ENCODE peak calls at places on chromosome 1, in six cellular contexts. T, Y, O, S, L and P are unnamed samples.

GRCh38 chr1:9843576-9843945 is 19.8 kb upstream of the CLSTN1 start:
- DNase-seq in L (no peak), T (no peak), Y (no peak), S (no peak), O (no peak), P (no peak)

GRCh38 chr1:183966487-183966886 is 71.0 kb downstream of the COLGALT2 start:
- DNase-seq in O (no peak), Y (no peak), T (no peak), S (no peak), L (no peak), P (no peak)

GRCh38 chr1:247833601-247834000 is 8.1 kb downstream of the OR11L1 start:
- DNase-seq in L (no peak), T (no peak), Y (no peak), S (no peak), O (no peak), P (no peak)

GRCh38 chr1:7540816-7541215 is 230.3 kb upstream of the VAMP3 start:
- DNase-seq in L (no peak), O (no peak), T (no peak), Y (no peak), S (no peak), P (no peak)

GRCh38 chr1:20343149-20343936 is 52.7 kb downstream of the VWA5B1 start:
- DNase-seq in L (no peak), O (no peak), S (no peak), T (no peak), Y (peak), P (no peak)

GRCh38 chr1:116273042-116273783 is 99.8 kb upstream of the ATP1A1 start:
- DNase-seq in O (no peak), T (no peak), S (peak), L (no peak), Y (no peak), P (no peak)

GRCh38 chr1:228096416-228097332 is 6.5 kb downstream of the C1orf35 start:
- DNase-seq in O (no peak), L (no peak), T (no peak), Y (no peak), S (no peak), P (peak)

GRCh38 chr1:204369006-204369726 is 9.4 kb upstream of the PLEKHA6 start:
- DNase-seq in T (no peak), S (no peak), L (no peak), Y (no peak), O (peak), P (no peak)

GRCh38 chr1:113042336-113043143 is 30.5 kb upstream of the LRIG2 start:
- DNase-seq in T (peak), S (peak), L (no peak), O (peak), Y (peak), P (peak)

GRCh38 chr1:118100686-118101300 is 84.2 kb downstream of the SPAG17 start:
- DNase-seq in T (no peak), L (no peak), O (no peak), Y (no peak), S (no peak), P (no peak)

GRCh38 chr1:109502368-109502851 is 7.1 kb downstream of the AMIGO1 start:
- DNase-seq in Y (no peak), T (no peak), O (no peak), S (no peak), L (no peak), P (no peak)

GRCh38 chr1:115228191-115228590 is 109.9 kb downstream of the NGF start:
- DNase-seq in Y (no peak), L (no peak), O (no peak), T (no peak), S (no peak), P (no peak)

GRCh38 chr1:221706862-221707582 is 34.9 kb downstream of the DUSP10 start:
- DNase-seq in Y (no peak), T (no peak), L (no peak), O (no peak), S (no peak), P (peak)

GRCh38 chr1:221708987-221709386 is 32.9 kb downstream of the DUSP10 start:
- DNase-seq in O (peak), Y (no peak), S (peak), L (no peak), T (peak), P (peak)

GRCh38 chr1:221706191-221706590 is 35.7 kb downstream of the DUSP10 start:
- DNase-seq in Y (no peak), L (no peak), S (no peak), T (no peak), O (no peak), P (no peak)

GRCh38 chr1:221709854-221710253 is 32.0 kb downstream of the DUSP10 start:
- DNase-seq in L (no peak), S (no peak), T (no peak), Y (no peak), O (no peak), P (no peak)

GRCh38 chr1:221708076-221708571 is 33.8 kb downstream of the DUSP10 start:
- DNase-seq in S (no peak), Y (peak), T (no peak), O (no peak), L (peak), P (peak)
- TF ChIP-seq POLR2A in S (no peak), Y (no peak), T (no peak), O (no peak), L (no peak), P (no peak)

DNA sequence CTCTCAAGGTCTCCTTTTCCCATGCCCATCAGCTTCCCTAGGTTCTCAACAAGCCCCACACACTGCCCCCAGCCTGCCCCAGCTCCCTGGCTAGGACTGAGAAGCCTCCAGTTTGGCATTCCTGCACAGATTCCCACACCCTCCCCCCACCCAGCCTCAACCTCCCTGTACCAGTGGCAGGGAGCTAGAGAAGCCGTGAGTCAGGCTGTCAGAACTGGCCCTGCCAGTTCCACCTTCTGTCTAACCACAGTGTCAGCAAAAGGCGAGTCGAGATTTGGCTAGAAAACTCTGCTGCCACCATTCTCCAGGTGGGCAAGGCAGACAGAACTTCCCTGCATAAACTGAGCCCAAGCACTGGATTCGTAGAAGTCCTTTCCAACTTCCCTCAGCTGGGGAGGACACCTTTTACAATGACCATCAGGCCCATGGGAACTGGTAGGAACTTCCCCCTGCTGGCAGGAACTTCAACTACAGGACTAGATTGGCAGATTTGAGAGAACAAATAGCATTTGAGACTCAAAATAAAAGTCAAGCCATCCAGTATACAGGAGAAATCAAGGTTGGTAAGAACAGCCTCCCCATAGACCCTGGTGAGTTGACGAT is 31.0 kb downstream of the TNNT2 start:
- DNase-seq in L (no peak), Y (peak), S (peak), O (peak), T (peak), P (peak)
- TF ChIP-seq CTCF in L (peak), Y (peak), S (peak), O (peak), T (peak), P (peak)

GRCh38 chr1:44924835-44925464 is 61.4 kb downstream of the EIF2B3 start:
- DNase-seq in Y (no peak), T (peak), L (no peak), O (peak), S (peak), P (peak)
- TF ChIP-seq MYC in Y (no peak), T (no peak), L (no peak), O (no peak), S (no peak), P (no peak)

GRCh38 chr1:63328140-63328521 is 5.8 kb downstream of the FOXD3 start:
- DNase-seq in Y (no peak), T (no peak), O (no peak), L (no peak), S (no peak), P (no peak)
- TF ChIP-seq POLR2A in Y (no peak), T (no peak), O (no peak), L (no peak), S (no peak), P (no peak)

GRCh38 chr1:38873027-38873969 is at the start of gene MYCBP:
- DNase-seq in S (peak), L (peak), T (peak), Y (peak), O (peak), P (peak)
- TF ChIP-seq CTCF in S (peak), L (no peak), T (no peak), Y (no peak), O (no peak), P (no peak)

DNA sequence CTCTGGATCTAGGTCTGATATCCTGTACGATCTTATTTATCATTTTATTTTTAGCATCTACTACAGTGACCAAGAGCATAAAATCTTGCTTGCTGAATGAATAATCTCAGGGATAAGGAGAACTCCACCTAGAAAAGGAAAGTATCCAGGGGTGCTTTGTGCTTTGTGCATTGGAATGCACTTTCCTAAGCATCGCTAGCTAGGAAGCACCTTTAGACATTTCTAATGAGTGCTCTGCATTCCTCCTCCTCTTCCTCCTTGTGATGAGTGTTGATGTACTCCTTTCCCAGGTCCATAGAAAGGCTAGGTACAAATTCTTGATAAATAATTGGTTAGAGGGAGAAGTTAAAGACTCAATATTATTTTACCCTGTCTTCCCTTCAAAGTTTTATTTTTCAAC is 31.4 kb downstream of the TCEANC2 start:
- DNase-seq in O (no peak), L (no peak), Y (no peak), T (no peak), S (no peak), P (no peak)
- TF ChIP-seq MYC in O (no peak), L (no peak), Y (no peak), T (no peak), S (no peak), P (no peak)

GRCh38 chr1:89620664-89621063 is 12.3 kb upstream of the LRRC8C start:
- DNase-seq in T (no peak), Y (no peak), O (no peak), L (no peak), S (no peak), P (no peak)

GRCh38 chr1:89627596-89627962 is 5.3 kb upstream of the LRRC8C start:
- DNase-seq in Y (no peak), S (peak), T (no peak), O (no peak), L (no peak), P (no peak)

GRCh38 chr1:89624715-89625323 is 8.1 kb upstream of the LRRC8C start:
- DNase-seq in T (no peak), O (no peak), Y (no peak), L (no peak), S (no peak), P (no peak)

GRCh38 chr1:89622895-89623294 is 10.0 kb upstream of the LRRC8C start:
- DNase-seq in S (no peak), L (no peak), O (no peak), Y (no peak), T (peak), P (peak)

GRCh38 chr1:89624314-89624713 is 8.6 kb upstream of the LRRC8C start:
- DNase-seq in L (no peak), Y (no peak), T (no peak), O (no peak), S (no peak), P (no peak)
- TF ChIP-seq POLR2A in L (no peak), Y (no peak), T (no peak), O (no peak), S (no peak), P (no peak)

GRCh38 chr1:32516402-32516801 is 22.8 kb upstream of the ZBTB8A start:
- DNase-seq in L (no peak), S (no peak), Y (no peak), T (no peak), O (no peak), P (no peak)

GRCh38 chr1:32525661-32526444 is 13.4 kb upstream of the ZBTB8A start:
- DNase-seq in T (no peak), S (no peak), Y (no peak), L (no peak), O (no peak), P (no peak)

GRCh38 chr1:32518976-32519375 is 20.3 kb upstream of the ZBTB8A start:
- DNase-seq in S (no peak), L (no peak), T (no peak), O (no peak), Y (no peak), P (no peak)

GRCh38 chr1:32525053-32525452 is 14.2 kb upstream of the ZBTB8A start:
- DNase-seq in Y (no peak), L (no peak), S (no peak), O (no peak), T (no peak), P (peak)

GRCh38 chr1:32521165-32521564 is 18.1 kb upstream of the ZBTB8A start:
- DNase-seq in T (peak), S (no peak), O (no peak), L (no peak), Y (no peak), P (no peak)
- TF ChIP-seq CTCF in T (no peak), S (peak), O (no peak), L (no peak), Y (peak), P (no peak)

GRCh38 chr1:3405491-3405890 is 49.0 kb upstream of the ARHGEF16 start:
- DNase-seq in Y (no peak), L (no peak), S (no peak), O (no peak), T (no peak), P (no peak)
- TF ChIP-seq MYC in Y (no peak), L (no peak), S (no peak), O (no peak), T (no peak), P (no peak)